ENCODE peak calls at places on chromosomes 2 and 18, in ten cellular contexts. One of them, this sample, is unnamed.

GRCh38 chr2:34012728-34013302 is 413.7 kb upstream of the FAM98A start:
- DNase-seq in GM10248: no peak
- DNase-seq in GM23338: peak; percentile 92
- DNase-seq in HCT116: peak; percentile 18
- DNase-seq in neural crest cell: peak; percentile 66
- DNase-seq in uterus: peak; percentile 38
- DNase-seq in heart right ventricle: peak; percentile 35
- DNase-seq in nephron progenitor cell: peak; percentile 77
- DNase-seq in cardiac muscle cell: peak; percentile 84
- DNase-seq in left ventricle myocardium inferior: peak; percentile 21
- DNase-seq in this sample: no peak

GRCh38 chr2:33133436-33133835 is 186.7 kb downstream of the LTBP1 start:
- DNase-seq in HCT116: no peak
- DNase-seq in GM10248: no peak
- DNase-seq in cardiac muscle cell: no peak
- DNase-seq in GM23338: no peak
- DNase-seq in heart right ventricle: peak; percentile 22
- DNase-seq in left ventricle myocardium inferior: peak; percentile 30
- DNase-seq in nephron progenitor cell: no peak
- DNase-seq in uterus: peak; percentile 40
- DNase-seq in neural crest cell: no peak
- DNase-seq in this sample: no peak

GRCh38 chr18:6414723-6415362 is at the start of gene L3MBTL4:
- DNase-seq in left ventricle myocardium inferior: peak; percentile 16
- DNase-seq in GM23338: peak; percentile 63
- DNase-seq in nephron progenitor cell: peak; percentile 52
- DNase-seq in cardiac muscle cell: peak; percentile 60
- DNase-seq in heart right ventricle: peak; percentile 31
- DNase-seq in uterus: peak; percentile 30
- DNase-seq in neural crest cell: peak; percentile 6
- DNase-seq in GM10248: peak; percentile 74
- DNase-seq in HCT116: no peak
- DNase-seq in this sample: no peak

GRCh38 chr2:108907822-108908716 is 81.0 kb downstream of the EDAR start:
- DNase-seq in GM10248: peak; percentile 9
- DNase-seq in nephron progenitor cell: no peak
- DNase-seq in HCT116: no peak
- DNase-seq in GM23338: no peak
- DNase-seq in heart right ventricle: no peak
- DNase-seq in left ventricle myocardium inferior: no peak
- DNase-seq in neural crest cell: no peak
- DNase-seq in uterus: no peak
- DNase-seq in cardiac muscle cell: no peak
- DNase-seq in this sample: no peak

GRCh38 chr2:178409261-178409660 is 41.7 kb downstream of the PRKRA start:
- DNase-seq in nephron progenitor cell: no peak
- DNase-seq in cardiac muscle cell: no peak
- DNase-seq in GM23338: no peak
- DNase-seq in HCT116: no peak
- DNase-seq in neural crest cell: no peak
- DNase-seq in left ventricle myocardium inferior: no peak
- DNase-seq in GM10248: no peak
- DNase-seq in heart right ventricle: no peak
- DNase-seq in uterus: no peak
- DNase-seq in this sample: no peak

GRCh38 chr2:31567679-31568078 is 13.1 kb downstream of the SRD5A2 start:
- DNase-seq in left ventricle myocardium inferior: no peak
- DNase-seq in heart right ventricle: no peak
- DNase-seq in uterus: no peak
- DNase-seq in nephron progenitor cell: no peak
- DNase-seq in cardiac muscle cell: no peak
- DNase-seq in neural crest cell: no peak
- DNase-seq in GM10248: no peak
- DNase-seq in HCT116: no peak
- DNase-seq in GM23338: no peak
- DNase-seq in this sample: no peak

GRCh38 chr2:145200307-145200706 is 680.4 kb upstream of the ZEB2 start:
- DNase-seq in HCT116: no peak
- DNase-seq in cardiac muscle cell: no peak
- DNase-seq in neural crest cell: peak; percentile 8
- DNase-seq in GM10248: no peak
- DNase-seq in uterus: no peak
- DNase-seq in GM23338: no peak
- DNase-seq in heart right ventricle: no peak
- DNase-seq in nephron progenitor cell: no peak
- DNase-seq in left ventricle myocardium inferior: no peak
- DNase-seq in this sample: no peak

GRCh38 chr2:12107849-12108420 is 361.5 kb downstream of the LPIN1 start:
- DNase-seq in nephron progenitor cell: no peak
- DNase-seq in GM23338: no peak
- DNase-seq in heart right ventricle: no peak
- DNase-seq in HCT116: no peak
- DNase-seq in GM10248: no peak
- DNase-seq in uterus: no peak
- DNase-seq in neural crest cell: no peak
- DNase-seq in cardiac muscle cell: no peak
- DNase-seq in left ventricle myocardium inferior: no peak
- DNase-seq in this sample: no peak

GRCh38 chr2:110679337-110679707 is 1.5 kb upstream of the BUB1 start:
- DNase-seq in heart right ventricle: no peak
- DNase-seq in uterus: no peak
- DNase-seq in GM10248: no peak
- DNase-seq in nephron progenitor cell: no peak
- DNase-seq in HCT116: no peak
- DNase-seq in cardiac muscle cell: no peak
- DNase-seq in left ventricle myocardium inferior: no peak
- DNase-seq in GM23338: no peak
- DNase-seq in neural crest cell: no peak
- DNase-seq in this sample: no peak

GRCh38 chr18:47050468-47050867 is 15.0 kb upstream of the ELOA2 start:
- DNase-seq in left ventricle myocardium inferior: no peak
- DNase-seq in HCT116: peak; percentile 54
- DNase-seq in GM23338: peak; percentile 66
- DNase-seq in heart right ventricle: no peak
- DNase-seq in neural crest cell: peak; percentile 18
- DNase-seq in GM10248: peak; percentile 42
- DNase-seq in cardiac muscle cell: peak; percentile 49
- DNase-seq in nephron progenitor cell: no peak
- DNase-seq in uterus: no peak
- DNase-seq in this sample: peak; percentile 19

GRCh38 chr2:217743980-217744761 is 258.6 kb downstream of the TNS1 start:
- DNase-seq in heart right ventricle: peak; percentile 32
- DNase-seq in left ventricle myocardium inferior: peak; percentile 58
- DNase-seq in cardiac muscle cell: no peak
- DNase-seq in nephron progenitor cell: no peak
- DNase-seq in uterus: no peak
- DNase-seq in HCT116: no peak
- DNase-seq in GM10248: no peak
- DNase-seq in neural crest cell: no peak
- DNase-seq in GM23338: no peak
- DNase-seq in this sample: peak; percentile 15

GRCh38 chr2:160232905-160233475 is 32.9 kb upstream of the ITGB6 start:
- DNase-seq in uterus: no peak
- DNase-seq in nephron progenitor cell: no peak
- DNase-seq in neural crest cell: no peak
- DNase-seq in heart right ventricle: no peak
- DNase-seq in cardiac muscle cell: no peak
- DNase-seq in left ventricle myocardium inferior: no peak
- DNase-seq in GM23338: no peak
- DNase-seq in HCT116: no peak
- DNase-seq in GM10248: no peak
- DNase-seq in this sample: no peak

GRCh38 chr18:61935362-61935761 is 42.6 kb upstream of the RNF152 start:
- DNase-seq in GM10248: no peak
- DNase-seq in left ventricle myocardium inferior: no peak
- DNase-seq in nephron progenitor cell: no peak
- DNase-seq in neural crest cell: no peak
- DNase-seq in GM23338: no peak
- DNase-seq in HCT116: no peak
- DNase-seq in heart right ventricle: no peak
- DNase-seq in cardiac muscle cell: no peak
- DNase-seq in uterus: no peak
- DNase-seq in this sample: no peak

GRCh38 chr2:150517951-150518680 is 30.6 kb upstream of the RND3 start:
- DNase-seq in neural crest cell: no peak
- DNase-seq in heart right ventricle: no peak
- DNase-seq in uterus: no peak
- DNase-seq in left ventricle myocardium inferior: no peak
- DNase-seq in GM23338: no peak
- DNase-seq in cardiac muscle cell: no peak
- DNase-seq in GM10248: no peak
- DNase-seq in HCT116: no peak
- DNase-seq in nephron progenitor cell: no peak
- DNase-seq in this sample: no peak

GRCh38 chr2:175039031-175039430 is 33.9 kb upstream of the CHN1 start:
- DNase-seq in cardiac muscle cell: no peak
- DNase-seq in nephron progenitor cell: no peak
- DNase-seq in GM23338: no peak
- DNase-seq in HCT116: no peak
- DNase-seq in left ventricle myocardium inferior: no peak
- DNase-seq in neural crest cell: no peak
- DNase-seq in uterus: no peak
- DNase-seq in GM10248: no peak
- DNase-seq in heart right ventricle: no peak
- DNase-seq in this sample: no peak

GRCh38 chr2:175035806-175036205 is 30.6 kb upstream of the CHN1 start:
- DNase-seq in heart right ventricle: no peak
- DNase-seq in left ventricle myocardium inferior: no peak
- DNase-seq in uterus: no peak
- DNase-seq in HCT116: no peak
- DNase-seq in neural crest cell: no peak
- DNase-seq in GM23338: no peak
- DNase-seq in nephron progenitor cell: no peak
- DNase-seq in cardiac muscle cell: no peak
- DNase-seq in GM10248: no peak
- DNase-seq in this sample: no peak

GRCh38 chr2:175034728-175035127 is 29.5 kb upstream of the CHN1 start:
- DNase-seq in heart right ventricle: no peak
- DNase-seq in neural crest cell: no peak
- DNase-seq in GM10248: no peak
- DNase-seq in GM23338: no peak
- DNase-seq in uterus: no peak
- DNase-seq in left ventricle myocardium inferior: no peak
- DNase-seq in cardiac muscle cell: no peak
- DNase-seq in HCT116: no peak
- DNase-seq in nephron progenitor cell: no peak
- DNase-seq in this sample: no peak

GRCh38 chr2:175037941-175038340 is 32.8 kb upstream of the CHN1 start:
- DNase-seq in cardiac muscle cell: no peak
- DNase-seq in left ventricle myocardium inferior: no peak
- DNase-seq in nephron progenitor cell: no peak
- DNase-seq in HCT116: no peak
- DNase-seq in GM10248: no peak
- DNase-seq in neural crest cell: no peak
- DNase-seq in heart right ventricle: no peak
- DNase-seq in GM23338: no peak
- DNase-seq in uterus: no peak
- DNase-seq in this sample: no peak

DNA sequence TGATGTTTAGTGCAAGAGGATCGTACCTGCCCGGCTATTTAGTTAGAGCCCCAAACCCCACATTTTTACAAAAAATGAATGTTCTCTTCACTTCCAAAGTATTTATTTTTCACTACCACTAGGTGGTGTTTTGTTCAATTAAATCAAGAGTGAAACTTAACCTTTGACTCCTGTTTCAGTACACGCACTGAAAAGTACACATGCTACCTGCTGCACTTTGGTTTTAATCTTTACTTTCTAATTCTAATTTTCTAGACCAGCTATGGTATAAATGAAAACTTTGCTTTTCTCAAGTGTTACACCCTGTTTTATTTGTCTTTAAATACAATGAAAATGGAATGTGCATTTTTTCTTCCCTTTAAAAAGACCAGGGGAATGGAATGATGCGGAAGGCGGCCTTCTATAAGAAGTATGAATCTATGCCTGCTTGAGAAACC is 31.4 kb upstream of the CHN1 start:
- DNase-seq in HCT116: peak; percentile 12
- DNase-seq in uterus: no peak
- DNase-seq in left ventricle myocardium inferior: no peak
- DNase-seq in GM23338: peak; percentile 70
- DNase-seq in neural crest cell: no peak
- DNase-seq in GM10248: peak; percentile 40
- DNase-seq in nephron progenitor cell: no peak
- DNase-seq in cardiac muscle cell: peak; percentile 38
- DNase-seq in heart right ventricle: no peak
- DNase-seq in this sample: no peak
- TF ChIP-seq CTCF in HCT116: peak; percentile 61
- TF ChIP-seq CTCF in uterus: peak; percentile 40
- TF ChIP-seq CTCF in left ventricle myocardium inferior: peak; percentile 65
- TF ChIP-seq CTCF in GM23338: peak; percentile 54
- TF ChIP-seq CTCF in neural crest cell: peak; percentile 71
- TF ChIP-seq CTCF in GM10248: peak; percentile 51
- TF ChIP-seq CTCF in nephron progenitor cell: peak; percentile 47
- TF ChIP-seq CTCF in cardiac muscle cell: peak; percentile 34
- TF ChIP-seq CTCF in heart right ventricle: peak; percentile 23
- TF ChIP-seq CTCF in this sample: peak; percentile 24

GRCh38 chr18:25915907-25916306 is 174.5 kb downstream of the SS18 start:
- DNase-seq in GM10248: no peak
- DNase-seq in HCT116: no peak
- DNase-seq in cardiac muscle cell: no peak
- DNase-seq in GM23338: peak; percentile 41
- DNase-seq in heart right ventricle: no peak
- DNase-seq in left ventricle myocardium inferior: no peak
- DNase-seq in nephron progenitor cell: no peak
- DNase-seq in neural crest cell: no peak
- DNase-seq in uterus: no peak
- DNase-seq in this sample: no peak
- TF ChIP-seq CTCF in GM10248: no peak
- TF ChIP-seq CTCF in HCT116: no peak
- TF ChIP-seq CTCF in cardiac muscle cell: no peak
- TF ChIP-seq CTCF in GM23338: peak; percentile 18
- TF ChIP-seq CTCF in heart right ventricle: no peak
- TF ChIP-seq CTCF in left ventricle myocardium inferior: no peak
- TF ChIP-seq CTCF in nephron progenitor cell: peak; percentile 14
- TF ChIP-seq CTCF in neural crest cell: peak; percentile 40
- TF ChIP-seq CTCF in uterus: no peak
- TF ChIP-seq CTCF in this sample: no peak

GRCh38 chr18:3380384-3380961 is 69.5 kb upstream of the TGIF1 start:
- DNase-seq in GM10248: no peak
- DNase-seq in left ventricle myocardium inferior: no peak
- DNase-seq in cardiac muscle cell: no peak
- DNase-seq in nephron progenitor cell: no peak
- DNase-seq in HCT116: peak; percentile 24
- DNase-seq in neural crest cell: no peak
- DNase-seq in uterus: no peak
- DNase-seq in heart right ventricle: no peak
- DNase-seq in GM23338: no peak
- DNase-seq in this sample: no peak
- TF ChIP-seq CTCF in GM10248: no peak
- TF ChIP-seq CTCF in left ventricle myocardium inferior: no peak
- TF ChIP-seq CTCF in cardiac muscle cell: peak; percentile 16
- TF ChIP-seq CTCF in nephron progenitor cell: no peak
- TF ChIP-seq CTCF in HCT116: no peak
- TF ChIP-seq CTCF in neural crest cell: no peak
- TF ChIP-seq CTCF in uterus: no peak
- TF ChIP-seq CTCF in heart right ventricle: no peak
- TF ChIP-seq CTCF in GM23338: peak; percentile 25
- TF ChIP-seq CTCF in this sample: peak; percentile 27

DNA sequence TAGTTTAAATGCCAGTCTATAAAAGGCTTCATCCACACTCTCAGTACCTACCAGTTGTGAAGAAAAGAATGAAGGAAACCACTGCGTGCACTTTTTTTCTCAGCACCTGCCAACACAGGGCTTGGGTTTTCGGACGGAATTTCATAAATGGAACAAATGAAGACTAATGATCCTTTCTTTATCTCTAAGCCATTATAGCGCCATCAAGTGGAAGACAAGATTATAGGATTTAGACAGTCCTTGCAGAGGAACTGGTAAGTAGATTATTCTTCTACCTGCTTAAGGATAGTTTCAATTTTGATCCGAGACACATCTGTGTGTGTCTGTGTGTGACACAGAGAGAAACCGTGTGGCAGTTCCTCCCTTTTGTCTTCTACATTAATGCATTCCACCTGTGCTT is 245.6 kb downstream of the NRXN1 start:
- DNase-seq in left ventricle myocardium inferior: no peak
- DNase-seq in neural crest cell: no peak
- DNase-seq in GM10248: no peak
- DNase-seq in uterus: no peak
- DNase-seq in GM23338: peak; percentile 70
- DNase-seq in nephron progenitor cell: no peak
- DNase-seq in HCT116: no peak
- DNase-seq in cardiac muscle cell: no peak
- DNase-seq in heart right ventricle: no peak
- DNase-seq in this sample: no peak
- TF ChIP-seq CTCF in left ventricle myocardium inferior: no peak
- TF ChIP-seq CTCF in neural crest cell: peak; percentile 15
- TF ChIP-seq CTCF in GM10248: no peak
- TF ChIP-seq CTCF in uterus: no peak
- TF ChIP-seq CTCF in GM23338: peak; percentile 68
- TF ChIP-seq CTCF in nephron progenitor cell: no peak
- TF ChIP-seq CTCF in HCT116: no peak
- TF ChIP-seq CTCF in cardiac muscle cell: no peak
- TF ChIP-seq CTCF in heart right ventricle: no peak
- TF ChIP-seq CTCF in this sample: no peak